ENCODE peak calls at places on chromosomes 1 and 21, in five cellular contexts. A is fibroblast of lung, F is AG04450, T is WTC11, G is heart right ventricle. P is an unnamed sample.

GRCh38 chr1:74673351-74674111 is at the start of gene ERICH3:
- DNase-seq in A (peak), F (no peak), T (peak), G (no peak), P (peak)

GRCh38 chr21:20790113-20790512 is 208.1 kb upstream of the NCAM2 start:
- DNase-seq in A (no peak), F (no peak), T (no peak), G (no peak), P (no peak)

GRCh38 chr1:55050283-55050682 is 10.9 kb downstream of the PCSK9 start:
- DNase-seq in A (peak), F (no peak), T (no peak), G (no peak), P (no peak)

GRCh38 chr1:84350104-84350503 is 48.2 kb upstream of the DNASE2B start:
- DNase-seq in A (no peak), F (no peak), T (no peak), G (no peak), P (no peak)

GRCh38 chr1:108747128-108747827 is 804 bp downstream of the STXBP3 start:
- DNase-seq in A (peak), F (peak), T (peak), G (peak), P (peak)

GRCh38 chr1:35707253-35708178 is 11.2 kb downstream of the C1orf216 start:
- DNase-seq in A (no peak), F (no peak), T (peak), G (peak), P (peak)

GRCh38 chr1:37602750-37603694 is 7.3 kb upstream of the GNL2 start:
- DNase-seq in A (peak), F (no peak), T (peak), G (no peak), P (peak)

GRCh38 chr1:150365945-150366344 is 2.0 kb downstream of the RPRD2 start:
- DNase-seq in A (peak), F (no peak), T (no peak), G (no peak), P (no peak)

GRCh38 chr1:21539933-21540332 is 30.7 kb downstream of the ALPL start:
- DNase-seq in A (no peak), F (no peak), T (peak), G (peak), P (peak)

GRCh38 chr1:162079023-162079422 is 9.5 kb downstream of the NOS1AP start:
- DNase-seq in A (no peak), F (no peak), T (no peak), G (no peak), P (no peak)

GRCh38 chr1:63087966-63088365 is 234.4 kb upstream of the FOXD3 start:
- DNase-seq in A (no peak), F (no peak), T (peak), G (no peak), P (peak)

GRCh38 chr21:29073222-29074006 is at the start of gene CCT8:
- DNase-seq in A (peak), F (peak), T (peak), G (peak), P (peak)

GRCh38 chr1:29736582-29737188 is 500.4 kb downstream of the PTPRU start:
- DNase-seq in A (peak), F (peak), T (peak), G (no peak), P (no peak)

GRCh38 chr1:93437976-93438605 is 9.8 kb upstream of the FNBP1L start:
- DNase-seq in A (peak), F (peak), T (no peak), G (no peak), P (no peak)
- TF ChIP-seq CTCF in A (peak), F (peak), T (peak), G (peak), P (peak)

GRCh38 chr21:43207043-43207315 is 38.2 kb downstream of the CRYAA start:
- DNase-seq in A (no peak), F (no peak), T (no peak), G (no peak), P (no peak)

GRCh38 chr21:43210454-43211084 is 41.8 kb downstream of the CRYAA start:
- DNase-seq in A (no peak), F (no peak), T (peak), G (no peak), P (no peak)

GRCh38 chr21:43207868-43208267 is 39.1 kb downstream of the CRYAA start:
- DNase-seq in A (no peak), F (no peak), T (peak), G (no peak), P (no peak)

GRCh38 chr21:43209575-43210453 is 41.0 kb downstream of the CRYAA start:
- DNase-seq in A (peak), F (no peak), T (peak), G (no peak), P (no peak)

GRCh38 chr21:43208561-43209332 is 39.9 kb downstream of the CRYAA start:
- DNase-seq in A (no peak), F (no peak), T (peak), G (no peak), P (no peak)
- TF ChIP-seq CTCF in A (no peak), F (no peak), T (no peak), G (no peak), P (no peak)

GRCh38 chr1:217311766-217312165 is 319.1 kb downstream of the GPATCH2 start:
- DNase-seq in A (peak), F (no peak), T (peak), G (no peak), P (no peak)
- TF ChIP-seq CTCF in A (peak), F (no peak), T (peak), G (no peak), P (no peak)

GRCh38 chr1:222071313-222071886 is 329.5 kb upstream of the DUSP10 start:
- DNase-seq in A (peak), F (no peak), T (no peak), G (no peak), P (no peak)

GRCh38 chr1:222068937-222069336 is 327.0 kb upstream of the DUSP10 start:
- DNase-seq in A (no peak), F (no peak), T (no peak), G (no peak), P (no peak)

GRCh38 chr1:222077191-222077590 is 335.3 kb upstream of the DUSP10 start:
- DNase-seq in A (no peak), F (no peak), T (no peak), G (no peak), P (no peak)

GRCh38 chr1:222074317-222074716 is 332.4 kb upstream of the DUSP10 start:
- DNase-seq in A (no peak), F (no peak), T (no peak), G (no peak), P (no peak)

DNA sequence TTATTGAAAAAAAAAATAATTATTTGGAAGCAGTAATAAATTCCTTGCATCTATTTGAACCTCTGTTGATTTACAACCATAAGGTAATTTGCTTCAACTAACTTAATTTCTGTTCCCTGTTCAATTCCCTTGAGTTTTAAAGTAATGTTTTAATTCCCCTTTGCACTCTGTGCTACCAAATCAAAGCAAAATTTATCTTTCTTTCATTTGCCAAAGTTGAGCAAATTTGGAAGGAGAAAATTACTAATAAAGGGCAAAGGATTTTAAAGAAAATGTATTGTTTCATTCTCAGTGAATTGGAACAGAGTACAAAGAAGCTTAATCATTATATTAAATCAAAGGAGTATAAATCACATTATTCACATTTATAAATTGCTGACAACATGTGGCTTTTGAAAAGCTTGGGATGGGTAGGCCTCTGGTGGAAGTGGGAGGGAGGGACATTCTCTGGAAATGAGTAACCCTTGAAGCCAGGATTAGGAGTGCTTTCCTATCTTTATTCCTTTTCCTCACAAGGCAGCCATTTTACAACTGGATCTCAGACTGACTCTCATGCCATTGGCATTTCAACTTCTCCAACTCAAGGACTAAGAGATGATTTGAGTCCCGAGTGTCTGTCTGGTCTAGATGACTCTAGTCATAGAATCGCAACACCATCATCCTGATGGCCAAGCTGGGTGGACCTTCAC is 331.6 kb upstream of the DUSP10 start:
- DNase-seq in A (peak), F (no peak), T (no peak), G (no peak), P (no peak)
- TF ChIP-seq CTCF in A (no peak), F (no peak), T (no peak), G (no peak), P (no peak)

GRCh38 chr1:221939598-221939997 is 197.7 kb upstream of the DUSP10 start:
- DNase-seq in A (no peak), F (no peak), T (no peak), G (no peak), P (peak)
- TF ChIP-seq CTCF in A (no peak), F (no peak), T (no peak), G (no peak), P (no peak)

GRCh38 chr1:214027498-214027897 is 39.7 kb downstream of the PROX1 start:
- DNase-seq in A (no peak), F (no peak), T (no peak), G (no peak), P (no peak)
- TF ChIP-seq CTCF in A (no peak), F (no peak), T (no peak), G (no peak), P (no peak)